ENCODE peak calls at places on chromosomes 16 and 17, in four cellular contexts. N is K562, S is GM12878, P is HepG2. V is an unnamed sample.

GRCh38 chr16:72286936-72287620 is 115.1 kb upstream of the PMFBP1 start:
- DNase-seq in S (no peak), N (no peak), P (no peak), V (no peak)

GRCh38 chr17:40516581-40517285 is 15.3 kb upstream of the TNS4 start:
- DNase-seq in P (peak), N (peak), S (peak), V (peak)

GRCh38 chr16:4532238-4532637 is 6.3 kb downstream of the CDIP1 start:
- DNase-seq in N (no peak), S (no peak), P (no peak), V (no peak)

GRCh38 chr16:6038966-6039530 is 941.5 kb upstream of the EEF2KMT start:
- DNase-seq in P (no peak), N (no peak), S (no peak), V (peak)

GRCh38 chr16:14502932-14503741 is 126.9 kb downstream of the PARN start:
- DNase-seq in N (no peak), P (no peak), S (peak), V (no peak)

GRCh38 chr17:32878211-32878610 is 1.3 kb upstream of the MYO1D start:
- DNase-seq in S (no peak), P (no peak), N (no peak), V (no peak)

GRCh38 chr16:49745434-49745833 is 110.5 kb downstream of the ZNF423 start:
- DNase-seq in N (no peak), S (no peak), P (no peak), V (no peak)

GRCh38 chr16:81036751-81037350 is 1.2 kb downstream of the ATMIN start:
- DNase-seq in P (peak), S (no peak), N (no peak), V (peak)

GRCh38 chr17:83067071-83067717 is 12.2 kb upstream of the METRNL start:
- DNase-seq in S (no peak), P (no peak), N (no peak), V (no peak)

GRCh38 chr17:3378321-3378720 is 7.8 kb downstream of the OR3A2 start:
- DNase-seq in N (no peak), S (no peak), P (no peak), V (no peak)

GRCh38 chr16:63806794-63807506 is 1314.9 kb downstream of the CDH11 start:
- DNase-seq in S (no peak), P (no peak), N (no peak), V (no peak)

DNA sequence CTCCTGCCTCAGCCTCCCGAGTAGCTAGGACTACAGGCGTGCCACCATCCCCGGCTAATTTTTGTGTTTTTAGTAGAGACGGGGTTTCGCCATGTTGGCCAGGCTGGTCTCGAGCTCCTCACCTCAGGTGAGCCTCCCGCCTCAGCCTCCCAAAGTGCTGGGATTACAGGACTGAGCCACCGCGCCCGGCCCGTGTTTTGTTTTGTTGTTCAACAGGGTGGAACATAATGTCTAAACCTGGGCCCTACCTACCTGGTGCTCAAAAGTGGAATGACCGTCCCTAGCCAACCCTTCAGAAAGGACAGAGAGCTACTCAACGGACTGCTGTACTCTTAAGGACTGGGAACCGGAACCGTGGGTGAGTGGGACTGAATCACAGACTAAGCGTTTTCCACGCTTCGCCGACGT is 772 bp upstream of the KIF22 start:
- DNase-seq in N (no peak), P (no peak), S (no peak), V (no peak)
- TF ChIP-seq FOXM1 in N (no peak), P (no peak), S (no peak), V (no peak)

GRCh38 chr17:72870437-72870985 is 222.0 kb downstream of the SLC39A11 start:
- DNase-seq in N (no peak), P (no peak), S (no peak), V (peak)

GRCh38 chr17:72863511-72864175 is 228.8 kb downstream of the SLC39A11 start:
- DNase-seq in P (no peak), S (peak), N (no peak), V (no peak)

GRCh38 chr17:72861811-72862210 is 230.7 kb downstream of the SLC39A11 start:
- DNase-seq in S (no peak), N (no peak), P (no peak), V (no peak)

GRCh38 chr17:72860778-72861177 is 231.7 kb downstream of the SLC39A11 start:
- DNase-seq in S (no peak), N (no peak), P (no peak), V (no peak)

DNA sequence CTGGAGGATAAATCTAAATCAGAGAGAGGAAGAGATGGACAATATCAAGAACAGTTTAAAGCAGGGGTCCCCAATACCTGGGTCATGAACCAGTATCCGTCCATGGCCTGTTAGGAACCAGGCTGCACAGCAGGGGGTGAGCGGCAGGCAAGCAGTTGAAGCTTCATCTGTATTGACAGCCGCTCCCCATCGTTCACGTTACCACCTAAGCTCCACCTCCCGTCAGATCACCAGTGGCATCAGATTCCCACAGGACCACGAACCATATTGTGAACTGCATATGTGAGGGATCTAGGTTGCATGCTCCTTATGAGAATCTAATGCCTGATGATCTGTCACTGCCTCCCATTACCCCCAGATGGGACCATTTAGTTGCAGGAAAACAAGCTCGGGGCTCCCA is 226.5 kb downstream of the SLC39A11 start:
- DNase-seq in S (no peak), P (no peak), N (no peak), V (no peak)
- TF ChIP-seq JUND in S (no peak), P (no peak), N (no peak), V (no peak)

GRCh38 chr17:72270530-72270929 is 149.7 kb downstream of the SOX9 start:
- DNase-seq in N (no peak), P (no peak), S (no peak), V (peak)
- TF ChIP-seq FOXM1 in N (no peak), P (no peak), S (no peak), V (peak)

GRCh38 chr17:75346906-75347305 is 57.7 kb upstream of the SLC25A19 start:
- DNase-seq in S (no peak), P (no peak), N (peak), V (no peak)

GRCh38 chr17:75350029-75350428 is 55.4 kb downstream of the GRB2 start:
- DNase-seq in S (no peak), P (no peak), N (no peak), V (no peak)

GRCh38 chr17:75350706-75351105 is 54.8 kb downstream of the GRB2 start:
- DNase-seq in N (no peak), P (no peak), S (no peak), V (no peak)

GRCh38 chr17:75349589-75349988 is 55.9 kb downstream of the GRB2 start:
- DNase-seq in S (no peak), P (no peak), N (no peak), V (no peak)

DNA sequence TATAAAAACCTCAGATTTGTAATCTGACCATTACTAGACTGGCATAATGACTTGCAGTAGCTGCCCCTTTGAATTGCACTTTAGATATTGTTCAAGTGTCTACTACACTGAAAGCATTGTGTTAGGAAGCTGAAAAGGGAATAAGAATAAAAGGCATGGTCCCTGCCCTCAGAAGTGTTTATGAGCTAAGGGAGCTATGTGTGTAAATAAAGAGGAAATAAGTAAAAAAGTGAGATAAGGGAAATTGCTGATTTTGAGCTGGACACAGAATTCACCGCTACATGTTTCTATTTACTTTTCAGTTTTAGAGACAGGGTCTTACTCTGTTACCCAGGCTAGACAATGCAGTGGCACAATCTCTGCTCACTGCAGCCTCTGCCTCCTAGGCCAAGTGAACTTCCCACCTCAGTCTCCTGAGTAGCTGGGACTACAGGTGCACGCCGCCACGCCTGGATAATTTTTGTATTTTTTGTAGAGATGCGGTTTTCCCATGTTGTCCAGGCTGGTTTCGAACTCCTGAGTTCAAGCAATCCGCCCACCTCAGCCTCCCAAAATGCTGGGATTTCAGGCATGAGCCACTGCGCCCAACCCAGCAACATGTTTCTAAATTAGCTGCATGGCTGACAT is 57.0 kb downstream of the GRB2 start:
- DNase-seq in S (no peak), N (no peak), P (no peak), V (no peak)
- TF ChIP-seq JUND in S (no peak), N (no peak), P (no peak), V (no peak)

DNA sequence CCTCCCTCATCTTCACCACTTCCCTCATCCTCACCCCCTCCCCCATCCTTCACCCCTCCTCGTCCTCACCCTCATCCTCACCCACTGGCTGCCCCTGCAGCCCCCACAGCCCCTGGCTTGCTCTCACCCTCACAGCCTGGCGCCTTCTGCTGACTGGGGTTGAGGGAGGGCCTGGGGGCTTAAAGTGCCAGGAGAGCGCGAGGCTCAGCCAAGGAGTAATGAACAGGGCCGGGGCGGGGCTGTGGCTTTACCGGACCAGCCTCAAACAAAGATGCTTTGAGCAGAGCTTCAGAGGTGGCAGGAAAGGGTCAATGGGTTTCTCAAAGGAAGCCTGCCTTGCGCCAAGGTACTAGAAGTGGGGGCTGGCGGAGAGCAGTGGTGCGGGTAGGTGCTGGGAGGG is at the start of gene PRSS33:
- DNase-seq in N (no peak), S (no peak), P (no peak), V (no peak)
- TF ChIP-seq FOXM1 in N (no peak), S (no peak), P (no peak), V (no peak)

GRCh38 chr17:76444518-76445311 is 8.2 kb downstream of the UBE2O start:
- DNase-seq in S (no peak), N (no peak), P (no peak), V (no peak)

GRCh38 chr17:76442341-76443338 is 10.3 kb downstream of the UBE2O start:
- DNase-seq in P (no peak), N (no peak), S (no peak), V (no peak)

GRCh38 chr17:76446449-76447231 is 6.3 kb downstream of the UBE2O start:
- DNase-seq in S (no peak), P (peak), N (peak), V (no peak)

GRCh38 chr17:76447931-76448652 is 4.9 kb downstream of the UBE2O start:
- DNase-seq in N (no peak), P (no peak), S (no peak), V (peak)

GRCh38 chr17:76445697-76446448 is 7.1 kb downstream of the UBE2O start:
- DNase-seq in N (no peak), S (no peak), P (no peak), V (no peak)
- TF ChIP-seq JUND in N (no peak), S (no peak), P (no peak), V (no peak)

V was measured in SK-N-SH.